ENCODE peak calls at places on chromosomes 3 and 15, in eight cellular contexts. V, R, P, Y, X, C, E and D are unnamed samples.

GRCh38 chr3:43062556-43063040 is 43.3 kb downstream of the POMGNT2 start:
- DNase-seq in Y (peak; percentile 34), R (no peak), C (no peak), E (peak; percentile 50), X (no peak), P (peak; percentile 39), V (no peak), D (no peak)

GRCh38 chr3:72756900-72757299 is 91.3 kb downstream of the SHQ1 start:
- DNase-seq in R (no peak), V (no peak), E (no peak), X (no peak), Y (no peak), C (peak; percentile 90), P (no peak), D (no peak)

GRCh38 chr3:41265823-41266273 is 66.5 kb downstream of the CTNNB1 start:
- DNase-seq in R (peak; percentile 90), E (peak; percentile 65), P (peak; percentile 74), X (no peak), V (peak; percentile 59), C (no peak), Y (no peak), D (no peak)

GRCh38 chr3:143825513-143825912 is 22.8 kb downstream of the SLC9A9 start:
- DNase-seq in R (no peak), C (no peak), Y (no peak), P (no peak), V (no peak), E (no peak), X (no peak), D (no peak)

GRCh38 chr3:123584284-123584987 is 417 bp downstream of the HACD2 start:
- DNase-seq in E (peak; percentile 66), P (no peak), R (no peak), X (no peak), C (peak; percentile 64), Y (peak; percentile 67), V (peak; percentile 48), D (no peak)

GRCh38 chr3:63662500-63662899 is 10.0 kb downstream of the SNTN start:
- DNase-seq in V (peak; percentile 1), P (no peak), X (no peak), Y (no peak), E (peak; percentile 38), R (no peak), C (no peak), D (no peak)

GRCh38 chr3:172078244-172078643 is 38.9 kb downstream of the FNDC3B start:
- DNase-seq in R (no peak), V (no peak), Y (no peak), C (no peak), P (no peak), X (no peak), E (no peak), D (no peak)

GRCh38 chr3:124879395-124879723 is 7.8 kb downstream of the ITGB5 start:
- DNase-seq in E (no peak), X (no peak), R (no peak), V (no peak), Y (no peak), P (no peak), C (no peak), D (no peak)

GRCh38 chr3:63228677-63229076 is 49.4 kb upstream of the SYNPR start:
- DNase-seq in Y (peak; percentile 27), C (peak; percentile 82), R (peak; percentile 12), P (peak; percentile 69), V (peak; percentile 46), X (peak; percentile 16), E (peak; percentile 81), D (no peak)

GRCh38 chr15:82810863-82811421 is 1.5 kb downstream of the WHAMM start:
- DNase-seq in P (no peak), Y (no peak), V (peak; percentile 10), E (peak; percentile 36), C (peak; percentile 60), X (no peak), R (no peak), D (no peak)

GRCh38 chr3:133037440-133037839 is 751 bp upstream of the TMEM108 start:
- DNase-seq in C (no peak), E (no peak), X (no peak), Y (no peak), V (no peak), P (no peak), R (no peak), D (no peak)

GRCh38 chr3:24270204-24270671 is 224.4 kb downstream of the THRB start:
- DNase-seq in Y (no peak), C (no peak), E (peak; percentile 62), P (no peak), R (no peak), V (no peak), X (no peak), D (no peak)

GRCh38 chr15:27342991-27343390 is 372.0 kb downstream of the GABRG3 start:
- DNase-seq in V (no peak), R (no peak), X (no peak), Y (no peak), E (no peak), P (no peak), C (no peak), D (no peak)

DNA sequence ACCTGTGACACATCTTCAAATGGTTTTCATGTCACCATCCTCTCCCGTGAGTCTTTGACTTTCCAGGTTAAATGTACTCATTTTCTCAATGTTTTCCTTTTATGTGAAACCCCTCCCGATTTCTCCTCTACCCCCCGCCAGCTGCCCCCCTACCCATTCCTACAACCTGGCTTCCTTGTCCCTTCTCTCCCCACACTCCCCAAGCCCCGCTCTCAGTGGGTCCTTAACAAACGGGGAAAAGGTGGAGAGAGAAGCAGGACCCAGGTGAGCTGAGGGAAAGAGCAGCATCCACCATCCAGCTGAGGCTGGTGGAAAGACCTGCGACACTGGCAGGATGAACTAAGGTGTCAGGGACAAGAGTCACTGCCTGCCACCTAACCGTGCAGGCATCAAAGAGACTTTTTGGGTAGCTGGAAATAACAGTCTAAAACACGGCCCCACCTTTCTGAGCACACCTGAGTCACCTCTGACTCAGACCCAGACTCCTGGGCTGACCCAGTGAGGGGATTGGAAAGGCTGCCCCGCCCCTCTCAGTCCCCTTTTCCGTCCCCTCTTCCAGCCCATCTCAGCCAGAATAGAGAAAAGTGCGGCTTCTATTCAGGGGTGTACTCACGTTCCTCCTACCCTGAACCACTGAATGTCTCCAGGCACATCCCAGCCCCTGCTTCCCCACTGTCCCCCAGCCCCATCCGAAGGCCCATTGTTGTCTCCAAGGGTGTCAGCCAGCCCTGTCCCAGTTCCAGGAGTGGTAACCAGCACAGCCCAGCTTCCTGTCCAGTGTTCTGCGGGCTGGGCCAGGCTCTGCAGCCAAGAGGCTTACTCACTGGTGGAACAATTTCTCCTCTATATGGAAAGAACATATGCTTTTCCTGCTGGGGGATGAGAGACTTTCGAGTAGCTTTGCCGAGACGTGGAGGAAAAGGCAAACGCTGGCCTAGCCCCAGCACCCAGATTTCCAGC is 20.4 kb downstream of the ISG20 start:
- DNase-seq in P (peak; percentile 57), C (no peak), Y (no peak), X (peak; percentile 34), V (peak; percentile 89), R (peak; percentile 73), E (peak; percentile 88), D (no peak)
- H3K9ac ChIP-seq in P (no peak overlapping the region), C (no peak overlapping the region), Y (no peak overlapping the region), X (no peak overlapping the region), V (peak overlapping the region; percentile 46), R (no peak overlapping the region), E (no peak overlapping the region), D (no peak overlapping the region)

DNA sequence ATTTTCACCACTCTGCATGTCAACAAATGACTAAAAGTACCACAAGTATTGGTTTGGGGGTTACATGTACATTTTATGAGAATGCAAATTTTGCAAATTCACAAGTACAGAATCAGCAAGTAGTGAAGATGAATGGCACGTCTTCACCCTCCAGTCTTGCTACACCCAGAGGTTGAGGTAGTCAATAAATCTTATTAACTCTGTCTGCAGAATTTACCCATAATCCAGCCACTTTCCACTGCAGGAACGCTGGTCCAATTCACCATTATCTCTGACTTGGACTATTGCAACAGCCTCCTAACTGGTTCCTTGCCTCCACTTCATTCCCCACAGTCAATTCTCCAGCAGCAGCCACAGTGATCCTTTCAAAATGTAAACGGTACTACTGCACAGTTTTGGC is 10.6 kb downstream of the PSMA4 start:
- DNase-seq in R (no peak), P (no peak), V (no peak), Y (no peak), E (no peak), C (no peak), X (no peak), D (no peak)
- H3K36me3 ChIP-seq in R (peaks cover 36% of the 10 kb centered on the region), P (peaks cover 8% of the 10 kb centered on the region), V (peaks cover 39% of the 10 kb centered on the region), Y (peaks cover 55% of the 10 kb centered on the region), E (peaks cover 36% of the 10 kb centered on the region), C (peaks cover 28% of the 10 kb centered on the region), X (peaks cover 34% of the 10 kb centered on the region), D (peaks cover 50% of the 10 kb centered on the region)

GRCh38 chr3:188295876-188296275 is 141.9 kb downstream of the LPP start:
- DNase-seq in E (no peak), R (no peak), P (no peak), Y (no peak), V (no peak), X (no peak), C (no peak), D (no peak)

GRCh38 chr3:188296761-188297689 is 143.1 kb downstream of the LPP start:
- DNase-seq in X (no peak), P (peak; percentile 84), C (no peak), R (peak; percentile 83), Y (no peak), E (peak; percentile 90), V (peak; percentile 85), D (no peak)

GRCh38 chr3:188292827-188293226 is 138.9 kb downstream of the LPP start:
- DNase-seq in C (no peak), X (no peak), Y (no peak), V (no peak), R (no peak), E (no peak), P (no peak), D (no peak)

GRCh38 chr3:188294823-188295487 is 141.0 kb downstream of the LPP start:
- DNase-seq in X (peak; percentile 90), P (peak; percentile 94), R (peak; percentile 96), Y (no peak), V (peak; percentile 94), C (no peak), E (peak; percentile 96), D (no peak)

DNA sequence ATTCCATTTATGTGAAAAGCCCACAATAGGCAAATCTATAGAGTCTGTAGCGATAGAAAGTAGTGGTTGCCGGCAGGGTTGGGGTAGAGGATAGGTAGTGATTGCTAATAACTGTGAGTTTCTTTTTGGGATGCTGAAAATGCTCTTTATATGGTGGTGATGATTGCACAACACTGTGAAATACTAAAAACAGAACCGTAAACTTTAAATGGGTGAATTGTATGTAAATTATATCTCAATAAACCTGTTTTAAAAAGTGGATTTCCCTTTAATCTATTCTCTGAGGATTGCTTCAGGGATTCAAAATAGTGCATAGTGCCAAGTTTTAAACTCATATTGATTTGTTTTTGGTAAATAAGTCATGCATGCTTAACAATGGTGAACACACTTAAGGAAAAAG is 140.2 kb downstream of the LPP start:
- DNase-seq in Y (no peak), C (no peak), E (no peak), X (no peak), P (peak; percentile 52), V (no peak), R (no peak), D (no peak)
- H3K9ac ChIP-seq in Y (no peak overlapping the region), C (no peak overlapping the region), E (no peak overlapping the region), X (peak overlapping the region; percentile 59), P (no peak overlapping the region), V (peak overlapping the region; percentile 58), R (no peak overlapping the region), D (no peak overlapping the region)

DNA sequence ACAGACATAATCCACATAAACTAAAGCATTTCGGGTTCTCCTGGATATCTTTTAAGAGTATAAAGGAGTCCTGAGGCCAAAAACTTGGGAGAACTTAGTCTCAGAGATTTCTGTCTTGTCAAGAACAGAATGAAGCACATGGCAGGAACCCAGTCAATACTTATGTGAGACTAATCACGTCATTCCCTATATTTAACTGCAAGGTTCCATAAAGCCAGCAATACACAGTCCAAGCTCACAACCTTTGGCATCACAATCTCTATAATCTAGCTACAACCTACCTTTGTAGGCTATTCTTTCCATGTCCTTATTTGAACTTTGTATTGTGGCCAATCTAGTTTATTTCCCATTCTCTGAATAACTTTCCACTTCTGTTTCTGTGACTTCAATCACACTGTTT is 68.9 kb upstream of the CSPG5 start:
- DNase-seq in C (no peak), Y (no peak), E (no peak), R (no peak), P (no peak), V (no peak), X (no peak), D (no peak)
- H3K36me3 ChIP-seq in C (peaks cover 16% of the 10 kb centered on the region), Y (peaks cover 79% of the 10 kb centered on the region), E (peaks cover 16% of the 10 kb centered on the region), R (peaks cover 16% of the 10 kb centered on the region), P (peaks cover under 1% of the 10 kb centered on the region), V (peaks cover 9% of the 10 kb centered on the region), X (no peaks in the 10 kb centered on the region), D (peaks cover 30% of the 10 kb centered on the region)